ENCODE peak calls at places on chromosome 7, in seven cellular contexts. One of them, this sample, is unnamed.
A peak's percentile ranks its signal among the peaks of the same experiment; 100 is the strongest.

GRCh38 chr7:123769371-123769770 is 20.6 kb upstream of the WASL start:
- ATAC-seq in CD8-positive, alpha-beta T cell: no peak
- ATAC-seq in left lung: peak; percentile 94
- ATAC-seq in gastroesophageal sphincter: peak; percentile 36
- ATAC-seq in stimulated activated naive B cell treated with anti-CD40 and anti-IgM and Interleukin-4, amounts not matched to agents 10 μg/mL and 1 μg/mL and 100 μg/mL, for 72 hours: no peak
- ATAC-seq in stimulated activated naive CD8-positive, alpha-beta T cell treated with anti-CD3 and anti-CD28 coated beads, Interleukin-15, amount 100 ng/mL, for 72 hours: no peak
- ATAC-seq in central memory CD8-positive, alpha-beta T cell: no peak
- ATAC-seq in this sample: no peak

GRCh38 chr7:37007319-37007718 is 283.0 kb upstream of the AOAH start:
- ATAC-seq in CD8-positive, alpha-beta T cell: no peak
- ATAC-seq in central memory CD8-positive, alpha-beta T cell: no peak
- ATAC-seq in left lung: no peak
- ATAC-seq in gastroesophageal sphincter: no peak
- ATAC-seq in stimulated activated naive CD8-positive, alpha-beta T cell treated with anti-CD3 and anti-CD28 coated beads, Interleukin-15, amount 100 ng/mL, for 72 hours: no peak
- ATAC-seq in stimulated activated naive B cell treated with anti-CD40 and anti-IgM and Interleukin-4, amounts not matched to agents 10 μg/mL and 1 μg/mL and 100 μg/mL, for 72 hours: no peak
- ATAC-seq in this sample: no peak

GRCh38 chr7:55365680-55366460 is 733 bp downstream of the LANCL2 start:
- ATAC-seq in left lung: peak; percentile 99
- ATAC-seq in central memory CD8-positive, alpha-beta T cell: peak; percentile 90
- ATAC-seq in stimulated activated naive B cell treated with anti-CD40 and anti-IgM and Interleukin-4, amounts not matched to agents 10 μg/mL and 1 μg/mL and 100 μg/mL, for 72 hours: peak; percentile 86
- ATAC-seq in CD8-positive, alpha-beta T cell: peak; percentile 86
- ATAC-seq in gastroesophageal sphincter: peak; percentile 97
- ATAC-seq in stimulated activated naive CD8-positive, alpha-beta T cell treated with anti-CD3 and anti-CD28 coated beads, Interleukin-15, amount 100 ng/mL, for 72 hours: peak; percentile 90
- ATAC-seq in this sample: peak; percentile 93

GRCh38 chr7:48454750-48455192 is 283.5 kb downstream of the ABCA13 start:
- ATAC-seq in stimulated activated naive B cell treated with anti-CD40 and anti-IgM and Interleukin-4, amounts not matched to agents 10 μg/mL and 1 μg/mL and 100 μg/mL, for 72 hours: no peak
- ATAC-seq in central memory CD8-positive, alpha-beta T cell: no peak
- ATAC-seq in stimulated activated naive CD8-positive, alpha-beta T cell treated with anti-CD3 and anti-CD28 coated beads, Interleukin-15, amount 100 ng/mL, for 72 hours: no peak
- ATAC-seq in gastroesophageal sphincter: no peak
- ATAC-seq in CD8-positive, alpha-beta T cell: no peak
- ATAC-seq in left lung: peak; percentile 62
- ATAC-seq in this sample: no peak

GRCh38 chr7:100837099-100837836 is 9.9 kb upstream of the EPHB4 start:
- ATAC-seq in stimulated activated naive CD8-positive, alpha-beta T cell treated with anti-CD3 and anti-CD28 coated beads, Interleukin-15, amount 100 ng/mL, for 72 hours: peak; percentile 93
- ATAC-seq in gastroesophageal sphincter: peak; percentile 96
- ATAC-seq in CD8-positive, alpha-beta T cell: peak; percentile 95
- ATAC-seq in left lung: peak; percentile 94
- ATAC-seq in stimulated activated naive B cell treated with anti-CD40 and anti-IgM and Interleukin-4, amounts not matched to agents 10 μg/mL and 1 μg/mL and 100 μg/mL, for 72 hours: peak; percentile 99
- ATAC-seq in central memory CD8-positive, alpha-beta T cell: peak; percentile 73
- ATAC-seq in this sample: peak; percentile 97

GRCh38 chr7:22574756-22575517 is 74.9 kb upstream of the STEAP1B start:
- ATAC-seq in stimulated activated naive B cell treated with anti-CD40 and anti-IgM and Interleukin-4, amounts not matched to agents 10 μg/mL and 1 μg/mL and 100 μg/mL, for 72 hours: no peak
- ATAC-seq in gastroesophageal sphincter: no peak
- ATAC-seq in stimulated activated naive CD8-positive, alpha-beta T cell treated with anti-CD3 and anti-CD28 coated beads, Interleukin-15, amount 100 ng/mL, for 72 hours: no peak
- ATAC-seq in central memory CD8-positive, alpha-beta T cell: no peak
- ATAC-seq in CD8-positive, alpha-beta T cell: no peak
- ATAC-seq in left lung: no peak
- ATAC-seq in this sample: no peak

GRCh38 chr7:2169923-2170575 is 62.7 kb downstream of the MAD1L1 start:
- ATAC-seq in stimulated activated naive CD8-positive, alpha-beta T cell treated with anti-CD3 and anti-CD28 coated beads, Interleukin-15, amount 100 ng/mL, for 72 hours: no peak
- ATAC-seq in stimulated activated naive B cell treated with anti-CD40 and anti-IgM and Interleukin-4, amounts not matched to agents 10 μg/mL and 1 μg/mL and 100 μg/mL, for 72 hours: no peak
- ATAC-seq in central memory CD8-positive, alpha-beta T cell: no peak
- ATAC-seq in CD8-positive, alpha-beta T cell: no peak
- ATAC-seq in gastroesophageal sphincter: no peak
- ATAC-seq in left lung: no peak
- ATAC-seq in this sample: no peak

GRCh38 chr7:92010215-92010614 is 69.6 kb downstream of the AKAP9 start:
- ATAC-seq in stimulated activated naive B cell treated with anti-CD40 and anti-IgM and Interleukin-4, amounts not matched to agents 10 μg/mL and 1 μg/mL and 100 μg/mL, for 72 hours: no peak
- ATAC-seq in left lung: no peak
- ATAC-seq in CD8-positive, alpha-beta T cell: no peak
- ATAC-seq in gastroesophageal sphincter: no peak
- ATAC-seq in stimulated activated naive CD8-positive, alpha-beta T cell treated with anti-CD3 and anti-CD28 coated beads, Interleukin-15, amount 100 ng/mL, for 72 hours: no peak
- ATAC-seq in central memory CD8-positive, alpha-beta T cell: no peak
- ATAC-seq in this sample: no peak

GRCh38 chr7:38177621-38178003 is 433 bp upstream of the STARD3NL start:
- ATAC-seq in stimulated activated naive B cell treated with anti-CD40 and anti-IgM and Interleukin-4, amounts not matched to agents 10 μg/mL and 1 μg/mL and 100 μg/mL, for 72 hours: peak; percentile 23
- ATAC-seq in left lung: no peak
- ATAC-seq in CD8-positive, alpha-beta T cell: peak; percentile 3
- ATAC-seq in gastroesophageal sphincter: no peak
- ATAC-seq in central memory CD8-positive, alpha-beta T cell: no peak
- ATAC-seq in stimulated activated naive CD8-positive, alpha-beta T cell treated with anti-CD3 and anti-CD28 coated beads, Interleukin-15, amount 100 ng/mL, for 72 hours: peak; percentile 16
- ATAC-seq in this sample: peak; percentile 1

GRCh38 chr7:138713191-138713590 is 12.0 kb upstream of the SVOPL start:
- ATAC-seq in stimulated activated naive CD8-positive, alpha-beta T cell treated with anti-CD3 and anti-CD28 coated beads, Interleukin-15, amount 100 ng/mL, for 72 hours: no peak
- ATAC-seq in gastroesophageal sphincter: no peak
- ATAC-seq in left lung: no peak
- ATAC-seq in stimulated activated naive B cell treated with anti-CD40 and anti-IgM and Interleukin-4, amounts not matched to agents 10 μg/mL and 1 μg/mL and 100 μg/mL, for 72 hours: no peak
- ATAC-seq in CD8-positive, alpha-beta T cell: no peak
- ATAC-seq in central memory CD8-positive, alpha-beta T cell: no peak
- ATAC-seq in this sample: no peak

This sample was measured in stimulated activated memory B cell treated with anti-CD40 and anti-IgM and Interleukin-4, amounts not matched to agents 10 μg/mL and 1 μg/mL and 100 μg/mL, for 72 hours.